ENCODE peak calls at places on chromosomes 13 and 19, in ten cellular contexts. K, E, T, H, R, Q, W, M, N and J are unnamed samples.

GRCh38 chr13:83536153-83536552 is 346.1 kb downstream of the SLITRK1 start:
- DNase-seq in K (no peak), E (no peak), T (no peak), H (no peak), R (no peak), Q (no peak), W (no peak), M (no peak), N (no peak), J (no peak)

GRCh38 chr19:6065685-6066365 is 44.5 kb downstream of the RFX2 start:
- DNase-seq in K (peak; percentile 72), E (peak; percentile 69), T (no peak), H (no peak), R (peak; percentile 66), Q (peak; percentile 73), W (no peak), M (no peak), N (peak; percentile 88), J (peak; percentile 60)

GRCh38 chr13:24923305-24923640 is 159.3 kb downstream of the RNF17 start:
- DNase-seq in K (peak; percentile 22), E (peak; percentile 86), T (peak; percentile 48), H (peak; percentile 55), R (peak; percentile 9), Q (no peak), W (no peak), M (no peak), N (no peak), J (no peak)

GRCh38 chr19:3138268-3138667 is 2.4 kb downstream of the GNA15 start:
- DNase-seq in K (no peak), E (no peak), T (no peak), H (no peak), R (no peak), Q (no peak), W (no peak), M (no peak), N (no peak), J (no peak)

GRCh38 chr19:48992571-48993174 is 436 bp downstream of the GYS1 start:
- DNase-seq in K (no peak), E (peak; percentile 77), T (no peak), H (no peak), R (peak; percentile 49), Q (no peak), W (no peak), M (no peak), N (no peak), J (peak; percentile 47)

GRCh38 chr13:33633701-33634525 is 184.0 kb upstream of the RFC3 start:
- DNase-seq in K (no peak), E (no peak), T (no peak), H (no peak), R (no peak), Q (no peak), W (no peak), M (no peak), N (no peak), J (no peak)

GRCh38 chr13:40613192-40613818 is 53.1 kb downstream of the FOXO1 start:
- DNase-seq in K (no peak), E (no peak), T (no peak), H (no peak), R (peak; percentile 60), Q (peak; percentile 60), W (no peak), M (no peak), N (peak; percentile 45), J (peak; percentile 46)

GRCh38 chr13:44768775-44769578 is 192.8 kb upstream of the TSC22D1 start:
- DNase-seq in K (no peak), E (no peak), T (no peak), H (peak; percentile 3), R (no peak), Q (no peak), W (no peak), M (no peak), N (peak; percentile 22), J (no peak)

GRCh38 chr13:24929196-24929595 is 165.2 kb downstream of the RNF17 start:
- DNase-seq in K (no peak), E (no peak), T (no peak), H (no peak), R (no peak), Q (no peak), W (no peak), M (no peak), N (no peak), J (no peak)

GRCh38 chr13:110910013-110910890 is 4.6 kb downstream of the ANKRD10 start:
- DNase-seq in K (peak; percentile 94), E (no peak), T (no peak), H (no peak), R (no peak), Q (no peak), W (no peak), M (no peak), N (no peak), J (peak; percentile 65)

GRCh38 chr13:75481176-75482069 is 546 bp downstream of the TBC1D4 start:
- DNase-seq in K (peak; percentile 42), E (peak; percentile 81), T (no peak), H (no peak), R (peak; percentile 19), Q (peak; percentile 53), W (peak; percentile 65), M (no peak), N (peak; percentile 62), J (peak; percentile 52)

GRCh38 chr19:38429055-38429810 is 3.2 kb upstream of the RASGRP4 start:
- DNase-seq in K (no peak), E (peak; percentile 48), T (no peak), H (no peak), R (no peak), Q (no peak), W (no peak), M (no peak), N (no peak), J (no peak)

GRCh38 chr13:31046711-31047279 is 114.3 kb downstream of the TEX26 start:
- DNase-seq in K (peak; percentile 92), E (no peak), T (no peak), H (no peak), R (peak; percentile 16), Q (no peak), W (peak; percentile 10), M (no peak), N (no peak), J (peak; percentile 54)

GRCh38 chr13:96744665-96745331 is 249.5 kb downstream of the OXGR1 start:
- DNase-seq in K (no peak), E (no peak), T (no peak), H (no peak), R (no peak), Q (no peak), W (no peak), M (no peak), N (no peak), J (no peak)

GRCh38 chr19:10283786-10284540 is 2.8 kb upstream of the ICAM4 start:
- DNase-seq in K (no peak), E (peak; percentile 66), T (no peak), H (no peak), R (no peak), Q (no peak), W (no peak), M (no peak), N (no peak), J (no peak)

GRCh38 chr13:112940236-112940635 is 28.8 kb upstream of the MCF2L start:
- DNase-seq in K (peak; percentile 5), E (no peak), T (no peak), H (no peak), R (no peak), Q (no peak), W (no peak), M (no peak), N (no peak), J (no peak)

GRCh38 chr19:53910170-53910518 is 1.1 kb downstream of the CACNG7 start:
- DNase-seq in K (no peak), E (peak; percentile 82), T (no peak), H (no peak), R (no peak), Q (no peak), W (peak; percentile 86), M (no peak), N (no peak), J (no peak)

GRCh38 chr13:49585220-49586157 is at the start of gene RCBTB1:
- DNase-seq in K (peak; percentile 62), E (peak; percentile 98), T (no peak), H (no peak), R (peak; percentile 42), Q (peak; percentile 73), W (peak; percentile 91), M (no peak), N (peak; percentile 79), J (peak; percentile 83)

GRCh38 chr19:10237702-10238101 is 6.6 kb upstream of the S1PR2 start:
- DNase-seq in K (no peak), E (no peak), T (no peak), H (no peak), R (no peak), Q (no peak), W (no peak), M (no peak), N (no peak), J (no peak)

GRCh38 chr19:2273356-2274184 is 8.4 kb downstream of the PEAK3 start:
- DNase-seq in K (no peak), E (peak; percentile 99), T (no peak), H (no peak), R (peak; percentile 71), Q (peak; percentile 86), W (peak; percentile 95), M (peak; percentile 66), N (peak; percentile 94), J (peak; percentile 82)

GRCh38 chr19:47310819-47311218 is 1.2 kb downstream of the C5AR1 start:
- DNase-seq in K (peak; percentile 75), E (no peak), T (no peak), H (no peak), R (peak; percentile 29), Q (peak; percentile 74), W (no peak), M (no peak), N (peak; percentile 48), J (no peak)

GRCh38 chr19:17103177-17103576 is 27.6 kb downstream of the MYO9B start:
- DNase-seq in K (no peak), E (peak; percentile 91), T (no peak), H (no peak), R (no peak), Q (no peak), W (peak; percentile 26), M (peak; percentile 41), N (peak; percentile 21), J (no peak)

GRCh38 chr13:46515793-46516192 is 37.2 kb upstream of the LRCH1 start:
- DNase-seq in K (no peak), E (peak; percentile 75), T (no peak), H (no peak), R (no peak), Q (no peak), W (no peak), M (no peak), N (no peak), J (no peak)

GRCh38 chr19:31257025-31257424 is 92.2 kb downstream of the TSHZ3 start:
- DNase-seq in K (no peak), E (peak; percentile 35), T (no peak), H (no peak), R (no peak), Q (no peak), W (no peak), M (no peak), N (no peak), J (no peak)

GRCh38 chr19:29504454-29504853 is 21.3 kb upstream of the VSTM2B start:
- DNase-seq in K (no peak), E (peak; percentile 55), T (no peak), H (no peak), R (no peak), Q (no peak), W (no peak), M (no peak), N (no peak), J (no peak)

GRCh38 chr13:110876592-110876991 is 38.3 kb downstream of the ANKRD10 start:
- DNase-seq in K (no peak), E (no peak), T (no peak), H (no peak), R (no peak), Q (no peak), W (no peak), M (no peak), N (no peak), J (no peak)

GRCh38 chr13:64248371-64249065 is 2832.9 kb upstream of the PCDH20 start:
- DNase-seq in K (no peak), E (no peak), T (no peak), H (peak; percentile 10), R (no peak), Q (no peak), W (no peak), M (no peak), N (no peak), J (no peak)

GRCh38 chr13:70884196-70884595 is 775.9 kb upstream of the KLHL1 start:
- DNase-seq in K (no peak), E (no peak), T (no peak), H (no peak), R (no peak), Q (no peak), W (no peak), M (no peak), N (no peak), J (no peak)